ENCODE peak calls at places on chromosomes 5 and 9, in ten cellular contexts. C, R, V, H, B, A, J, I, Q and G are unnamed samples.

GRCh38 chr9:109014267-109015025 is 1.1 kb upstream of the CTNNAL1 start:
- DNase-seq in B (no peak), I (no peak), V (no peak), Q (peak; percentile 56), A (peak; percentile 78), R (no peak), C (no peak), H (peak; percentile 45), J (no peak), G (no peak)

GRCh38 chr9:127554966-127555829 is 56.9 kb upstream of the STXBP1 start:
- DNase-seq in R (no peak), C (no peak), B (no peak), I (no peak), V (no peak), H (no peak), A (no peak), J (no peak), Q (peak; percentile 35), G (no peak)

GRCh38 chr5:67799732-67800234 is 415.8 kb upstream of the PIK3R1 start:
- DNase-seq in H (peak; percentile 44), R (no peak), C (no peak), B (no peak), A (peak; percentile 54), Q (no peak), V (no peak), J (peak; percentile 71), I (peak; percentile 28), G (no peak)

GRCh38 chr9:107520186-107520585 is 30.6 kb upstream of the KLF4 start:
- DNase-seq in I (no peak), B (no peak), J (no peak), C (no peak), Q (no peak), R (peak; percentile 24), A (no peak), H (no peak), V (no peak), G (no peak)

GRCh38 chr5:152514827-152515397 is 109.8 kb upstream of the NMUR2 start:
- DNase-seq in I (no peak), H (no peak), R (no peak), Q (peak; percentile 33), B (peak; percentile 15), J (peak; percentile 25), V (peak; percentile 42), C (no peak), A (peak; percentile 44), G (no peak)

GRCh38 chr9:115921301-115921700 is 232.3 kb upstream of the PAPPA start:
- DNase-seq in J (peak; percentile 62), H (no peak), V (no peak), Q (no peak), B (no peak), C (no peak), A (peak; percentile 77), R (no peak), I (peak; percentile 13), G (no peak)

GRCh38 chr5:77494935-77495334 is 2.8 kb upstream of the WDR41 start:
- DNase-seq in A (no peak), I (no peak), J (no peak), Q (no peak), V (no peak), R (no peak), B (no peak), C (no peak), H (no peak), G (no peak)

GRCh38 chr5:84290161-84290560 is 94.5 kb downstream of the EDIL3 start:
- DNase-seq in B (no peak), H (no peak), I (no peak), V (peak; percentile 83), C (no peak), R (no peak), Q (no peak), A (peak; percentile 44), J (peak; percentile 44), G (no peak)

GRCh38 chr5:24042688-24043087 is 535.3 kb downstream of the PRDM9 start:
- DNase-seq in R (no peak), V (no peak), A (no peak), J (no peak), I (no peak), Q (no peak), H (no peak), C (no peak), B (no peak), G (no peak)

GRCh38 chr5:28542968-28543367 is 1504.6 kb upstream of the CDH9 start:
- DNase-seq in V (peak; percentile 86), J (no peak), R (no peak), C (no peak), Q (no peak), B (no peak), H (no peak), I (no peak), A (peak; percentile 64), G (no peak)

GRCh38 chr9:72384710-72385475 is 19.9 kb upstream of the ZFAND5 start:
- DNase-seq in A (peak; percentile 19), Q (no peak), J (no peak), R (no peak), C (no peak), B (no peak), V (no peak), H (no peak), I (no peak), G (no peak)

GRCh38 chr9:83304686-83305085 is 233.5 kb downstream of the FRMD3 start:
- DNase-seq in J (peak; percentile 31), B (no peak), Q (peak; percentile 90), A (peak; percentile 96), I (peak; percentile 80), H (peak; percentile 90), R (peak; percentile 90), C (no peak), V (peak; percentile 57), G (no peak)

GRCh38 chr9:90032296-90033029 is 427.7 kb downstream of the GADD45G start:
- DNase-seq in V (no peak), H (no peak), R (peak; percentile 53), I (no peak), J (no peak), A (no peak), Q (no peak), C (no peak), B (no peak), G (no peak)

GRCh38 chr5:140588311-140589070 is 23.9 kb downstream of the SLC35A4 start:
- DNase-seq in A (peak; percentile 58), I (no peak), R (no peak), V (no peak), H (no peak), J (peak; percentile 23), Q (no peak), C (no peak), B (no peak), G (no peak)

GRCh38 chr5:178114325-178115135 is 1.2 kb downstream of the N4BP3 start:
- DNase-seq in J (no peak), R (no peak), A (no peak), C (no peak), I (no peak), Q (no peak), B (no peak), V (no peak), H (no peak), G (peak; percentile 21)

GRCh38 chr5:98576275-98576674 is 197.2 kb upstream of the RGMB start:
- DNase-seq in C (no peak), Q (no peak), B (no peak), I (no peak), H (no peak), A (no peak), R (no peak), V (no peak), J (no peak), G (no peak)

GRCh38 chr5:153031326-153031725 is 459.1 kb upstream of the GRIA1 start:
- DNase-seq in J (no peak), I (no peak), C (no peak), H (no peak), V (no peak), R (no peak), Q (peak; percentile 1), B (no peak), A (no peak), G (no peak)

GRCh38 chr5:143495823-143496275 is 92.4 kb upstream of the NR3C1 start:
- DNase-seq in Q (peak; percentile 83), V (peak; percentile 35), C (no peak), J (peak; percentile 69), A (peak; percentile 93), R (no peak), H (peak; percentile 21), I (no peak), B (no peak), G (no peak)

GRCh38 chr9:124371183-124371582 is 44.1 kb downstream of the PSMB7 start:
- DNase-seq in Q (peak; percentile 22), A (peak; percentile 69), J (peak; percentile 26), C (no peak), H (no peak), V (no peak), I (no peak), R (no peak), B (no peak), G (no peak)

GRCh38 chr5:140261403-140262171 is 41.3 kb downstream of the PFDN1 start:
- DNase-seq in V (peak; percentile 94), C (no peak), A (peak; percentile 90), Q (peak; percentile 56), I (peak; percentile 60), J (peak; percentile 92), R (no peak), B (peak; percentile 75), H (peak; percentile 61), G (no peak)

GRCh38 chr9:88775037-88775471 is 216.2 kb upstream of the S1PR3 start:
- DNase-seq in R (no peak), H (peak; percentile 55), V (peak; percentile 78), J (peak; percentile 85), B (no peak), Q (no peak), I (no peak), C (no peak), A (peak; percentile 98), G (no peak)

GRCh38 chr5:123365163-123365562 is 58.0 kb downstream of the CEP120 start:
- DNase-seq in H (no peak), R (no peak), V (no peak), B (no peak), I (no peak), A (no peak), J (no peak), Q (no peak), C (no peak), G (no peak)

GRCh38 chr5:74196233-74196632 is 444.3 kb downstream of the ENC1 start:
- DNase-seq in Q (no peak), C (no peak), J (no peak), B (no peak), I (no peak), H (no peak), A (no peak), R (no peak), V (no peak), G (no peak)

GRCh38 chr9:111917980-111918379 is 21.4 kb downstream of the UGCG start:
- DNase-seq in C (no peak), A (no peak), R (no peak), B (no peak), J (no peak), V (no peak), I (no peak), H (no peak), Q (no peak), G (no peak)

GRCh38 chr5:177483042-177483441 is 9.6 kb upstream of the DBN1 start:
- DNase-seq in J (no peak), B (no peak), R (no peak), C (no peak), H (peak; percentile 16), V (no peak), Q (no peak), I (no peak), A (no peak), G (no peak)

GRCh38 chr5:38462972-38463633 is 93.3 kb downstream of the LIFR start:
- DNase-seq in V (peak; percentile 72), R (no peak), C (no peak), A (no peak), I (no peak), Q (no peak), B (no peak), H (no peak), J (peak; percentile 49), G (no peak)

GRCh38 chr9:120531683-120532300 is 48.2 kb downstream of the CDK5RAP2 start:
- DNase-seq in A (peak; percentile 55), B (peak; percentile 44), J (peak; percentile 34), R (no peak), V (peak; percentile 52), C (no peak), I (no peak), H (no peak), Q (peak; percentile 33), G (no peak)

GRCh38 chr9:136613824-136614371 is 48.8 kb upstream of the EGFL7 start:
- DNase-seq in V (peak; percentile 46), Q (no peak), R (no peak), I (no peak), H (no peak), A (no peak), C (no peak), B (no peak), J (no peak), G (no peak)